ENCODE peak calls at places on chromosomes 1 and 21, in seven cellular contexts. J, T, C, Y, N, O and B are unnamed samples.

GRCh38 chr1:68653882-68654281 is 157.0 kb upstream of the DEPDC1 start:
- DNase-seq in J (no peak), T (no peak), C (no peak), Y (no peak), N (no peak), O (no peak), B (no peak)

GRCh38 chr1:177281901-177282300 is 111.1 kb downstream of the BRINP2 start:
- DNase-seq in J (no peak), T (no peak), C (no peak), Y (no peak), N (no peak), O (no peak), B (no peak)

GRCh38 chr1:165644064-165644735 is 13.2 kb downstream of the MGST3 start:
- DNase-seq in J (no peak), T (peak), C (no peak), Y (no peak), N (no peak), O (no peak), B (no peak)

GRCh38 chr21:31173881-31174555 is 135.7 kb upstream of the KRTAP19-8 start:
- DNase-seq in J (peak), T (peak), C (no peak), Y (no peak), N (peak), O (no peak), B (no peak)

GRCh38 chr1:22586356-22587130 is 23.3 kb downstream of the EPHA8 start:
- DNase-seq in J (no peak), T (no peak), C (no peak), Y (no peak), N (no peak), O (no peak), B (no peak)

GRCh38 chr1:204204944-204205343 is 8.7 kb upstream of the KISS1 start:
- DNase-seq in J (no peak), T (no peak), C (no peak), Y (no peak), N (no peak), O (no peak), B (no peak)

GRCh38 chr1:89739844-89740216 is 81.0 kb upstream of the LRRC8D start:
- DNase-seq in J (no peak), T (no peak), C (no peak), Y (no peak), N (no peak), O (no peak), B (no peak)

GRCh38 chr1:203197625-203198024 is 11.1 kb upstream of the CHI3L1 start:
- DNase-seq in J (peak), T (peak), C (peak), Y (no peak), N (no peak), O (no peak), B (no peak)

GRCh38 chr1:220747426-220748090 is 564 bp upstream of the MTARC2 start:
- DNase-seq in J (no peak), T (no peak), C (no peak), Y (no peak), N (no peak), O (no peak), B (no peak)

GRCh38 chr21:35023396-35024070 is 25.6 kb downstream of the RUNX1 start:
- DNase-seq in J (no peak), T (no peak), C (no peak), Y (no peak), N (no peak), O (no peak), B (no peak)

GRCh38 chr1:92536593-92537332 is 50.0 kb upstream of the GFI1 start:
- DNase-seq in J (peak), T (peak), C (no peak), Y (no peak), N (no peak), O (no peak), B (no peak)

GRCh38 chr1:204426035-204426436 is 14.4 kb upstream of the PPP1R15B start:
- DNase-seq in J (peak), T (peak), C (no peak), Y (no peak), N (no peak), O (no peak), B (no peak)

GRCh38 chr21:45982256-45982757 is 737 bp downstream of the COL6A1 start:
- DNase-seq in J (peak), T (peak), C (no peak), Y (no peak), N (peak), O (no peak), B (no peak)

GRCh38 chr1:241229216-241229615 is 127.8 kb downstream of the RGS7 start:
- DNase-seq in J (no peak), T (peak), C (no peak), Y (no peak), N (no peak), O (no peak), B (no peak)

GRCh38 chr21:33101300-33102005 is 31.5 kb downstream of the OLIG1 start:
- DNase-seq in J (no peak), T (no peak), C (no peak), Y (no peak), N (no peak), O (no peak), B (no peak)

GRCh38 chr1:28064064-28064463 is 24.3 kb downstream of the EYA3 start:
- DNase-seq in J (peak), T (peak), C (no peak), Y (no peak), N (no peak), O (no peak), B (no peak)

GRCh38 chr1:91682882-91683597 is 182.4 kb downstream of the CDC7 start:
- DNase-seq in J (no peak), T (no peak), C (no peak), Y (no peak), N (no peak), O (no peak), B (no peak)

GRCh38 chr1:97297611-97298010 is 576.0 kb downstream of the PTBP2 start:
- DNase-seq in J (no peak), T (no peak), C (no peak), Y (no peak), N (no peak), O (no peak), B (no peak)

GRCh38 chr1:164660415-164661174 is 101.6 kb downstream of the PBX1 start:
- DNase-seq in J (peak), T (peak), C (no peak), Y (no peak), N (no peak), O (no peak), B (no peak)

GRCh38 chr1:31955917-31956736 is 18.0 kb upstream of the PTP4A2 start:
- DNase-seq in J (peak), T (peak), C (peak), Y (peak), N (peak), O (no peak), B (no peak)

GRCh38 chr1:202553560-202554038 is 156.7 kb downstream of the SYT2 start:
- DNase-seq in J (no peak), T (no peak), C (no peak), Y (no peak), N (no peak), O (no peak), B (no peak)

GRCh38 chr1:225919906-225920305 is 4.1 kb downstream of the PYCR2 start:
- DNase-seq in J (peak), T (peak), C (no peak), Y (no peak), N (peak), O (no peak), B (no peak)

GRCh38 chr1:219926363-219926998 is 1.9 kb downstream of the SLC30A10 start:
- DNase-seq in J (no peak), T (no peak), C (no peak), Y (no peak), N (no peak), O (no peak), B (no peak)